ENCODE peak calls at places on chromosomes 2 and 18, in five cellular contexts. One of them, this sample, is unnamed.

GRCh38 chr2:222912117-222912516 is 51.3 kb downstream of the ACSL3 start:
- DNase-seq in IMR-90: peak; percentile 46
- DNase-seq in cardiac muscle cell: peak; percentile 20
- DNase-seq in prostate gland: no peak
- DNase-seq in dorsolateral prefrontal cortex: no peak
- DNase-seq in this sample: no peak

GRCh38 chr2:46352621-46353020 is 55.4 kb downstream of the EPAS1 start:
- DNase-seq in IMR-90: no peak
- DNase-seq in cardiac muscle cell: no peak
- DNase-seq in prostate gland: no peak
- DNase-seq in dorsolateral prefrontal cortex: no peak
- DNase-seq in this sample: no peak

GRCh38 chr18:26307161-26307773 is 81.0 kb downstream of the TAF4B start:
- DNase-seq in IMR-90: peak; percentile 63
- DNase-seq in cardiac muscle cell: peak; percentile 66
- DNase-seq in prostate gland: peak; percentile 42
- DNase-seq in dorsolateral prefrontal cortex: no peak
- DNase-seq in this sample: peak; percentile 33

GRCh38 chr2:112096098-112096497 is 41.0 kb downstream of the TMEM87B start:
- DNase-seq in IMR-90: no peak
- DNase-seq in cardiac muscle cell: no peak
- DNase-seq in prostate gland: no peak
- DNase-seq in dorsolateral prefrontal cortex: no peak
- DNase-seq in this sample: no peak

GRCh38 chr2:154375625-154376020 is 322.9 kb upstream of the KCNJ3 start:
- DNase-seq in IMR-90: no peak
- DNase-seq in cardiac muscle cell: peak; percentile 72
- DNase-seq in prostate gland: no peak
- DNase-seq in dorsolateral prefrontal cortex: no peak
- DNase-seq in this sample: peak; percentile 16

GRCh38 chr2:190996338-190996946 is 17.5 kb downstream of the STAT1 start:
- DNase-seq in IMR-90: peak; percentile 34
- DNase-seq in cardiac muscle cell: peak; percentile 70
- DNase-seq in prostate gland: no peak
- DNase-seq in dorsolateral prefrontal cortex: no peak
- DNase-seq in this sample: peak; percentile 41

GRCh38 chr2:58620127-58620526 is 379.0 kb upstream of the FANCL start:
- DNase-seq in IMR-90: peak; percentile 6
- DNase-seq in cardiac muscle cell: no peak
- DNase-seq in prostate gland: no peak
- DNase-seq in dorsolateral prefrontal cortex: no peak
- DNase-seq in this sample: peak; percentile 79

GRCh38 chr2:29983308-29983707 is 61.9 kb upstream of the ALK start:
- DNase-seq in IMR-90: no peak
- DNase-seq in cardiac muscle cell: no peak
- DNase-seq in prostate gland: no peak
- DNase-seq in dorsolateral prefrontal cortex: no peak
- DNase-seq in this sample: no peak

GRCh38 chr2:69493268-69493667 is 56.0 kb upstream of the NFU1 start:
- DNase-seq in IMR-90: no peak
- DNase-seq in cardiac muscle cell: no peak
- DNase-seq in prostate gland: no peak
- DNase-seq in dorsolateral prefrontal cortex: peak; percentile 49
- DNase-seq in this sample: no peak

GRCh38 chr18:27652480-27653121 is 467.5 kb upstream of the CHST9 start:
- DNase-seq in IMR-90: no peak
- DNase-seq in cardiac muscle cell: peak; percentile 77
- DNase-seq in prostate gland: no peak
- DNase-seq in dorsolateral prefrontal cortex: no peak
- DNase-seq in this sample: no peak

GRCh38 chr2:72173640-72174321 is 26.1 kb upstream of the CYP26B1 start:
- DNase-seq in IMR-90: peak; percentile 35
- DNase-seq in cardiac muscle cell: no peak
- DNase-seq in prostate gland: no peak
- DNase-seq in dorsolateral prefrontal cortex: no peak
- DNase-seq in this sample: no peak

GRCh38 chr2:23530909-23531276 is 145.9 kb downstream of the KLHL29 start:
- DNase-seq in IMR-90: no peak
- DNase-seq in cardiac muscle cell: no peak
- DNase-seq in prostate gland: no peak
- DNase-seq in dorsolateral prefrontal cortex: no peak
- DNase-seq in this sample: no peak

GRCh38 chr18:61006687-61007224 is 326.5 kb upstream of the CDH20 start:
- DNase-seq in IMR-90: no peak
- DNase-seq in cardiac muscle cell: no peak
- DNase-seq in prostate gland: no peak
- DNase-seq in dorsolateral prefrontal cortex: no peak
- DNase-seq in this sample: no peak

GRCh38 chr18:9513971-9514512 is 38.7 kb downstream of the RALBP1 start:
- DNase-seq in IMR-90: peak; percentile 75
- DNase-seq in cardiac muscle cell: no peak
- DNase-seq in prostate gland: no peak
- DNase-seq in dorsolateral prefrontal cortex: no peak
- DNase-seq in this sample: peak; percentile 64

GRCh38 chr2:65754219-65754618 is 321.8 kb upstream of the SPRED2 start:
- DNase-seq in IMR-90: no peak
- DNase-seq in cardiac muscle cell: no peak
- DNase-seq in prostate gland: no peak
- DNase-seq in dorsolateral prefrontal cortex: no peak
- DNase-seq in this sample: peak; percentile 17

GRCh38 chr2:144198116-144198515 is 321.8 kb downstream of the ZEB2 start:
- DNase-seq in IMR-90: peak; percentile 66
- DNase-seq in cardiac muscle cell: no peak
- DNase-seq in prostate gland: no peak
- DNase-seq in dorsolateral prefrontal cortex: no peak
- DNase-seq in this sample: peak; percentile 8

GRCh38 chr2:1742680-1743395 is 1.5 kb downstream of the PXDN start:
- DNase-seq in IMR-90: peak; percentile 90
- DNase-seq in cardiac muscle cell: peak; percentile 80
- DNase-seq in prostate gland: peak; percentile 85
- DNase-seq in dorsolateral prefrontal cortex: peak; percentile 62
- DNase-seq in this sample: peak; percentile 90

GRCh38 chr18:64409511-64409910 is 260.6 kb upstream of the LINC00305 start:
- DNase-seq in IMR-90: no peak
- DNase-seq in cardiac muscle cell: peak; percentile 56
- DNase-seq in prostate gland: no peak
- DNase-seq in dorsolateral prefrontal cortex: no peak
- DNase-seq in this sample: no peak

GRCh38 chr2:60496976-60497375 is 56.5 kb downstream of the BCL11A start:
- DNase-seq in IMR-90: no peak
- DNase-seq in cardiac muscle cell: no peak
- DNase-seq in prostate gland: no peak
- DNase-seq in dorsolateral prefrontal cortex: no peak
- DNase-seq in this sample: no peak

GRCh38 chr2:168992591-168993349 is 38.4 kb downstream of the ABCB11 start:
- DNase-seq in IMR-90: no peak
- DNase-seq in cardiac muscle cell: no peak
- DNase-seq in prostate gland: no peak
- DNase-seq in dorsolateral prefrontal cortex: no peak
- DNase-seq in this sample: peak; percentile 50
- H3K27ac ChIP-seq in IMR-90: no peak overlapping the region
- H3K27ac ChIP-seq in cardiac muscle cell: peak overlapping the region; percentile 14
- H3K27ac ChIP-seq in prostate gland: no peak overlapping the region
- H3K27ac ChIP-seq in dorsolateral prefrontal cortex: no peak overlapping the region
- H3K27ac ChIP-seq in this sample: no peak overlapping the region

GRCh38 chr2:152646264-152646663 is 71.0 kb downstream of the PRPF40A start:
- DNase-seq in IMR-90: no peak
- DNase-seq in cardiac muscle cell: no peak
- DNase-seq in prostate gland: no peak
- DNase-seq in dorsolateral prefrontal cortex: no peak
- DNase-seq in this sample: no peak

GRCh38 chr2:152646775-152647174 is 70.5 kb downstream of the PRPF40A start:
- DNase-seq in IMR-90: peak; percentile 95
- DNase-seq in cardiac muscle cell: no peak
- DNase-seq in prostate gland: peak; percentile 37
- DNase-seq in dorsolateral prefrontal cortex: no peak
- DNase-seq in this sample: peak; percentile 86

GRCh38 chr2:152647417-152648010 is 69.7 kb downstream of the PRPF40A start:
- DNase-seq in IMR-90: peak; percentile 49
- DNase-seq in cardiac muscle cell: peak; percentile 7
- DNase-seq in prostate gland: peak; percentile 77
- DNase-seq in dorsolateral prefrontal cortex: peak; percentile 40
- DNase-seq in this sample: no peak

GRCh38 chr2:152649997-152650396 is 67.3 kb downstream of the PRPF40A start:
- DNase-seq in IMR-90: no peak
- DNase-seq in cardiac muscle cell: no peak
- DNase-seq in prostate gland: no peak
- DNase-seq in dorsolateral prefrontal cortex: no peak
- DNase-seq in this sample: no peak

DNA sequence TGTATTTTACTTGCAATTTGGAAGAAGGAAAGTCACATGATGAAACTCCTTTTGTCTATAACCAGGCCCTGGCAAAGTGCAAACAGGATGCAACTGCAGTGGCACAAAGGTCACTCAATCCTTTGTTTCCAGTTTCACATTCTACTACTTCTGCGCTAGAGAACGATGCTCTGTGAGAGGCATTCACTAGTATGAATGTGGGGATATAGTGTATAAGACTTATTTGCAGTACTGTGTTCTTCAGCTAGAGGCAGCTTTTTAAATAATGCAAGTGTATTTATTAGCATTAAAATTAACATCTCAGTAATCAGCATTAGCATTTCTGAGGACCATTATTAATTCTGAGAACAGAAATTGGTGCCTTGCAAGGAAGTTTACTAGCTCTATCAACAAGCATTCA is 68.9 kb downstream of the PRPF40A start:
- DNase-seq in IMR-90: peak; percentile 32
- DNase-seq in cardiac muscle cell: no peak
- DNase-seq in prostate gland: no peak
- DNase-seq in dorsolateral prefrontal cortex: no peak
- DNase-seq in this sample: no peak
- TF ChIP-seq CTCF in IMR-90: peak; percentile 28
- TF ChIP-seq CTCF in cardiac muscle cell: peak; percentile 19
- TF ChIP-seq CTCF in prostate gland: no peak
- TF ChIP-seq CTCF in dorsolateral prefrontal cortex: peak; percentile 37
- TF ChIP-seq CTCF in this sample: peak; percentile 31

DNA sequence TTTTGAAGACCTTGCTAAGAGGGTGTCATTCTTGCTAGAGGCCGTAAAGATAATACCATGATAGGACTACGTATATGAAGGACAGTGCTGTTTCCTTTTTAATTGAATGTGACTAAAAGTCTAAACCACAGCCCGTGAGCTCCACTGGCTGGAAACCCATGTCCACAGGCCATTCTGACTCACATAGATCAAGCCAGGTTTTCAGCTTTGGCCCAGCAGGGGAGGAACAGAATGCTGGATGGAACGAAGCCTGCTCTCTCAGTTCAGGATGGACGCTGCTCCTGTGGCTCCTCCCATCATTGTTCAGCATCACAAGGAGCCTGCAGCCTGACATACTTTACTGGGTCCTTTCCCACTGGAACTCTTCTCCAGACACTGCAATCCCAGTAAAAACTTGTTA is 47.6 kb downstream of the ALPK2 start:
- DNase-seq in IMR-90: peak; percentile 92
- DNase-seq in cardiac muscle cell: peak; percentile 32
- DNase-seq in prostate gland: no peak
- DNase-seq in dorsolateral prefrontal cortex: no peak
- DNase-seq in this sample: peak; percentile 28
- H3K27ac ChIP-seq in IMR-90: peak overlapping the region; percentile 99
- H3K27ac ChIP-seq in cardiac muscle cell: peak overlapping the region; percentile 96
- H3K27ac ChIP-seq in prostate gland: no peak overlapping the region
- H3K27ac ChIP-seq in dorsolateral prefrontal cortex: no peak overlapping the region
- H3K27ac ChIP-seq in this sample: no peak overlapping the region

GRCh38 chr2:42129947-42130346 is 39.2 kb upstream of the EML4 start:
- DNase-seq in IMR-90: no peak
- DNase-seq in cardiac muscle cell: no peak
- DNase-seq in prostate gland: no peak
- DNase-seq in dorsolateral prefrontal cortex: no peak
- DNase-seq in this sample: no peak

GRCh38 chr2:42125887-42126594 is 43.1 kb upstream of the EML4 start:
- DNase-seq in IMR-90: no peak
- DNase-seq in cardiac muscle cell: no peak
- DNase-seq in prostate gland: no peak
- DNase-seq in dorsolateral prefrontal cortex: no peak
- DNase-seq in this sample: no peak

GRCh38 chr2:42129487-42129852 is 39.7 kb upstream of the EML4 start:
- DNase-seq in IMR-90: no peak
- DNase-seq in cardiac muscle cell: no peak
- DNase-seq in prostate gland: no peak
- DNase-seq in dorsolateral prefrontal cortex: no peak
- DNase-seq in this sample: no peak

GRCh38 chr2:42127425-42128424 is 41.4 kb upstream of the EML4 start:
- DNase-seq in IMR-90: no peak
- DNase-seq in cardiac muscle cell: no peak
- DNase-seq in prostate gland: peak; percentile 71
- DNase-seq in dorsolateral prefrontal cortex: peak; percentile 54
- DNase-seq in this sample: no peak

GRCh38 chr2:42128731-42129486 is 40.2 kb upstream of the EML4 start:
- DNase-seq in IMR-90: peak; percentile 80
- DNase-seq in cardiac muscle cell: no peak
- DNase-seq in prostate gland: peak; percentile 55
- DNase-seq in dorsolateral prefrontal cortex: no peak
- DNase-seq in this sample: no peak
- TF ChIP-seq CTCF in IMR-90: no peak
- TF ChIP-seq CTCF in cardiac muscle cell: no peak
- TF ChIP-seq CTCF in prostate gland: no peak
- TF ChIP-seq CTCF in dorsolateral prefrontal cortex: no peak
- TF ChIP-seq CTCF in this sample: no peak

DNA sequence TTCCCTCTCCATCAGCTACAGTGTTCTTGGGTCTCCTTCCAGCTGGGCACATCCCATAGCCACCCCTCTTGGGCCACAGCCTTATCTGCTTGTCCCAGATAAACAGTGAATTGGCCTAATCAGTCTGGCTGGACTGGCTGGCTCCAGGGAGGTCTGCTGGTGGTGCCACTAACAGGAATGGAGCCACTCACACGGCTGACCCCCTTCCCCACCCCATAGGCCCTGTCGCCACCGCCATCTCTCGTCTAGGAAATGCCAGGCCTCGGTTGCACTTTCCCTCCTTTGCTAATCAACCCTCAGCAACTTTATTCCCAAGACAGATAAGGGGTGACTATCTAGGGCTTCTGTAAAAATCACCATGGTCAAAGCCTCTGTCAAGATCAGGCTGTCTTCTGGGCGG is 23.0 kb upstream of the TNP1 start:
- DNase-seq in IMR-90: no peak
- DNase-seq in cardiac muscle cell: peak; percentile 35
- DNase-seq in prostate gland: no peak
- DNase-seq in dorsolateral prefrontal cortex: no peak
- DNase-seq in this sample: no peak
- H3K27ac ChIP-seq in IMR-90: no peak overlapping the region
- H3K27ac ChIP-seq in cardiac muscle cell: no peak overlapping the region
- H3K27ac ChIP-seq in prostate gland: no peak overlapping the region
- H3K27ac ChIP-seq in dorsolateral prefrontal cortex: no peak overlapping the region
- H3K27ac ChIP-seq in this sample: no peak overlapping the region

DNA sequence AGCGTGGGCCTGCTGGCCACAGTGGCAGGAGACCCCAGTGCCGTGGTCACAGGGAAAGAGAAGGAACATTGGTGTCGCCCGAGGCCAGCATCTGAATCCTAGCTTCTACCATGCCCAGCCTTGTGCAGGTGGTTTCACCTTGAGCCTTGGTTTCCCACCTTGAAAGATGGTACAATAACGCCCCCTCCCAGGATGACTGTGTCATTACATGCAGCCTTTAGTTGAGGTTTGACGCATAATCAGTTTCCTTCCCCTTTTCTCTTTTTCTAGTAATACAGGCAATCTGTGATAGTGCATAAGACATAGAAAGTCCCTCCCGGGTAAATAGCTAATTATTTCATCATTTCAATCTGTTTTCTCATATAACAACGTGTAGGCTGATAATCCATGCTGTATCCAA is 29.9 kb upstream of the ZNF407 start:
- DNase-seq in IMR-90: no peak
- DNase-seq in cardiac muscle cell: no peak
- DNase-seq in prostate gland: no peak
- DNase-seq in dorsolateral prefrontal cortex: no peak
- DNase-seq in this sample: no peak
- TF ChIP-seq CTCF in IMR-90: no peak
- TF ChIP-seq CTCF in cardiac muscle cell: no peak
- TF ChIP-seq CTCF in prostate gland: no peak
- TF ChIP-seq CTCF in dorsolateral prefrontal cortex: no peak
- TF ChIP-seq CTCF in this sample: no peak

This sample was measured in RWPE1.